ENCODE peak calls at places on chromosomes 5 and 9, in nine cellular contexts. H is HFFc6, L is ovary, Z is SW480, B is RWPE1, D is tibial artery, G is body of pancreas, R is NCI-H1930, M is fibroblast of pulmonary artery. Y is an unnamed sample.

GRCh38 chr5:126716861-126717260 is 60.1 kb upstream of the LMNB1 start:
- DNase-seq in H (no peak), L (no peak), Z (no peak), B (no peak), D (no peak), G (no peak), R (no peak), M (no peak), Y (no peak)

GRCh38 chr9:85046475-85046874 is 376.9 kb downstream of the NTRK2 start:
- DNase-seq in H (no peak), L (no peak), Z (no peak), B (no peak), D (no peak), G (no peak), R (no peak), M (no peak), Y (no peak)

GRCh38 chr5:130213607-130214006 is 309.3 kb downstream of the CHSY3 start:
- DNase-seq in H (no peak), L (no peak), Z (no peak), B (no peak), D (no peak), G (no peak), R (no peak), M (peak), Y (no peak)

GRCh38 chr5:82422751-82423181 is 144.6 kb upstream of the RPS23 start:
- DNase-seq in H (no peak), L (no peak), Z (no peak), B (no peak), D (peak), G (no peak), R (no peak), M (peak), Y (no peak)

GRCh38 chr5:137696481-137696880 is 39.4 kb downstream of the KLHL3 start:
- DNase-seq in H (no peak), L (no peak), Z (no peak), B (no peak), D (no peak), G (no peak), R (no peak), M (no peak), Y (no peak)

GRCh38 chr5:11047051-11047450 is 286.0 kb upstream of the DAP start:
- DNase-seq in H (no peak), L (no peak), Z (peak), B (no peak), D (no peak), G (no peak), R (no peak), M (no peak), Y (no peak)

GRCh38 chr9:129584136-129584535 is 36.8 kb downstream of the C9orf50 start:
- DNase-seq in H (peak), L (peak), Z (peak), B (peak), D (peak), G (peak), R (peak), M (peak), Y (no peak)

GRCh38 chr9:100428871-100429654 is 2.1 kb downstream of the MSANTD3 start:
- DNase-seq in H (peak), L (peak), Z (peak), B (peak), D (peak), G (no peak), R (no peak), M (peak), Y (no peak)

GRCh38 chr9:2559212-2560152 is 62.1 kb upstream of the VLDLR start:
- DNase-seq in H (peak), L (peak), Z (no peak), B (peak), D (peak), G (peak), R (no peak), M (peak), Y (no peak)

GRCh38 chr5:177300236-177300880 is 3.2 kb downstream of the RAB24 start:
- DNase-seq in H (peak), L (no peak), Z (peak), B (peak), D (peak), G (no peak), R (no peak), M (peak), Y (no peak)

GRCh38 chr9:123637940-123638634 is 282.1 kb downstream of the CRB2 start:
- DNase-seq in H (no peak), L (no peak), Z (peak), B (no peak), D (no peak), G (no peak), R (no peak), M (no peak), Y (no peak)

GRCh38 chr5:138955013-138955660 is 80.0 kb upstream of the LRRTM2 start:
- DNase-seq in H (no peak), L (no peak), Z (no peak), B (no peak), D (peak), G (peak), R (peak), M (no peak), Y (no peak)

GRCh38 chr9:96116275-96117051 is 185.5 kb downstream of the HSD17B3 start:
- DNase-seq in H (no peak), L (no peak), Z (no peak), B (no peak), D (no peak), G (peak), R (no peak), M (no peak), Y (no peak)

GRCh38 chr5:1975898-1976765 is 93.4 kb upstream of the IRX4 start:
- DNase-seq in H (no peak), L (no peak), Z (peak), B (no peak), D (no peak), G (no peak), R (no peak), M (peak), Y (no peak)

GRCh38 chr9:15220658-15221310 is 86.2 kb downstream of the TTC39B start:
- DNase-seq in H (peak), L (no peak), Z (no peak), B (no peak), D (peak), G (no peak), R (no peak), M (no peak), Y (no peak)

GRCh38 chr5:32780508-32780919 is 69.4 kb downstream of the NPR3 start:
- DNase-seq in H (no peak), L (no peak), Z (no peak), B (no peak), D (no peak), G (no peak), R (no peak), M (peak), Y (no peak)

GRCh38 chr5:22514231-22514630 is 338.9 kb downstream of the CDH12 start:
- DNase-seq in H (no peak), L (no peak), Z (peak), B (peak), D (no peak), G (no peak), R (no peak), M (no peak), Y (no peak)

GRCh38 chr9:98866435-98867108 is 59.1 kb downstream of the GALNT12 start:
- DNase-seq in H (no peak), L (no peak), Z (no peak), B (no peak), D (no peak), G (no peak), R (no peak), M (no peak), Y (no peak)

GRCh38 chr9:126953089-126953809 is 38.7 kb downstream of the RALGPS1 start:
- DNase-seq in H (peak), L (no peak), Z (no peak), B (no peak), D (no peak), G (no peak), R (no peak), M (peak), Y (no peak)

GRCh38 chr5:161549106-161549505 is 2.6 kb upstream of the GABRB2 start:
- DNase-seq in H (no peak), L (no peak), Z (no peak), B (no peak), D (no peak), G (no peak), R (no peak), M (no peak), Y (no peak)

GRCh38 chr5:78555870-78556269 is 92.7 kb downstream of the LHFPL2 start:
- DNase-seq in H (no peak), L (no peak), Z (no peak), B (no peak), D (no peak), G (no peak), R (no peak), M (no peak), Y (no peak)

GRCh38 chr9:136127313-136127712 is 8.6 kb upstream of the TMEM250 start:
- DNase-seq in H (no peak), L (no peak), Z (no peak), B (no peak), D (no peak), G (no peak), R (no peak), M (no peak), Y (no peak)

GRCh38 chr9:124517600-124517999 is 10.4 kb upstream of the NR5A1 start:
- DNase-seq in H (no peak), L (no peak), Z (no peak), B (no peak), D (no peak), G (no peak), R (no peak), M (no peak), Y (no peak)

GRCh38 chr5:38408446-38409175 is 147.8 kb downstream of the LIFR start:
- DNase-seq in H (no peak), L (no peak), Z (no peak), B (no peak), D (no peak), G (no peak), R (no peak), M (no peak), Y (no peak)

GRCh38 chr9:135315572-135315971 is 164.0 kb upstream of the PPP1R26 start:
- DNase-seq in H (no peak), L (no peak), Z (no peak), B (no peak), D (no peak), G (no peak), R (no peak), M (no peak), Y (no peak)

GRCh38 chr5:51226420-51226735 is 156.9 kb upstream of the ISL1 start:
- DNase-seq in H (no peak), L (no peak), Z (no peak), B (peak), D (no peak), G (peak), R (no peak), M (no peak), Y (no peak)

GRCh38 chr9:71587576-71588362 is 180.5 kb downstream of the CEMIP2 start:
- DNase-seq in H (peak), L (no peak), Z (peak), B (peak), D (no peak), G (no peak), R (no peak), M (no peak), Y (no peak)

GRCh38 chr9:95516221-95516735 is 493 bp downstream of the PTCH1 start:
- DNase-seq in H (no peak), L (no peak), Z (no peak), B (no peak), D (no peak), G (no peak), R (no peak), M (peak), Y (no peak)

GRCh38 chr5:157761690-157762611 is 18.4 kb downstream of the LSM11 start:
- DNase-seq in H (peak), L (no peak), Z (peak), B (peak), D (no peak), G (no peak), R (peak), M (peak), Y (peak)

GRCh38 chr9:98793031-98793430 is 3.3 kb downstream of the ANKS6 start:
- DNase-seq in H (no peak), L (no peak), Z (no peak), B (no peak), D (no peak), G (no peak), R (no peak), M (no peak), Y (no peak)

GRCh38 chr9:7058539-7058938 is 300.8 kb downstream of the KDM4C start:
- DNase-seq in H (no peak), L (no peak), Z (no peak), B (no peak), D (no peak), G (no peak), R (no peak), M (no peak), Y (peak)

GRCh38 chr5:154038241-154038603 is 488 bp downstream of the FAM114A2 start:
- DNase-seq in H (peak), L (no peak), Z (peak), B (no peak), D (no peak), G (peak), R (no peak), M (no peak), Y (no peak)